ENCODE peak calls at places on chromosome 5, in six cellular contexts. L, G, C, U, I and R are unnamed samples.

GRCh38 chr5:107630184-107630583 is 40.6 kb downstream of the EFNA5 start:
- DNase-seq in L (no peak), G (no peak), C (no peak), U (no peak), I (no peak), R (no peak)

GRCh38 chr5:178430187-178431062 is 159.8 kb downstream of the COL23A1 start:
- DNase-seq in L (no peak), G (no peak), C (no peak), U (no peak), I (no peak), R (no peak)

GRCh38 chr5:154611341-154611767 is 133.3 kb upstream of the HAND1 start:
- DNase-seq in L (no peak), G (no peak), C (no peak), U (no peak), I (no peak), R (no peak)

GRCh38 chr5:61598140-61598539 is 266.1 kb downstream of the ZSWIM6 start:
- DNase-seq in L (no peak), G (no peak), C (no peak), U (no peak), I (no peak), R (no peak)

GRCh38 chr5:138743506-138743905 is 9.7 kb upstream of the CTNNA1 start:
- DNase-seq in L (no peak), G (no peak), C (no peak), U (no peak), I (no peak), R (no peak)

GRCh38 chr5:74643160-74643562 is 2.6 kb upstream of the ENC1 start:
- DNase-seq in L (no peak), G (no peak), C (peak), U (no peak), I (no peak), R (no peak)

GRCh38 chr5:112957970-112958773 is 18.4 kb upstream of the DCP2 start:
- DNase-seq in L (no peak), G (no peak), C (peak), U (no peak), I (peak), R (no peak)

GRCh38 chr5:174425271-174425963 is 299.0 kb upstream of the MSX2 start:
- DNase-seq in L (no peak), G (no peak), C (no peak), U (no peak), I (no peak), R (no peak)

GRCh38 chr5:81590498-81591384 is 160.2 kb downstream of the SSBP2 start:
- DNase-seq in L (no peak), G (no peak), C (no peak), U (no peak), I (no peak), R (no peak)

GRCh38 chr5:43729846-43730478 is 127.0 kb downstream of the NNT start:
- DNase-seq in L (no peak), G (no peak), C (peak), U (no peak), I (no peak), R (no peak)

GRCh38 chr5:102975040-102975439 is 144.9 kb downstream of the GIN1 start:
- DNase-seq in L (no peak), G (no peak), C (no peak), U (no peak), I (no peak), R (no peak)

GRCh38 chr5:151475378-151475777 is 28.0 kb downstream of the SLC36A1 start:
- DNase-seq in L (no peak), G (no peak), C (no peak), U (no peak), I (no peak), R (no peak)